ENCODE peak calls at places on chromosomes 7 and 10, in ten cellular contexts. One of them, this sample, is unnamed. For H3K36me3, the result is how much of the 10 kb centered on the place peaks cover.

GRCh38 chr7:17041324-17041723 is 159.5 kb upstream of the AGR3 start:
- DNase-seq in heart left ventricle: no peak
- DNase-seq in left ventricle myocardium inferior: no peak
- DNase-seq in thoracic aorta: no peak
- DNase-seq in gastrocnemius medialis: no peak
- DNase-seq in HCT116: no peak
- DNase-seq in Peyer's patch: no peak
- DNase-seq in fibroblast of lung: peak
- DNase-seq in hepatocyte: no peak
- DNase-seq in endodermal cell: no peak
- DNase-seq in this sample: no peak

GRCh38 chr7:22386865-22387264 is 29.9 kb upstream of the RAPGEF5 start:
- DNase-seq in heart left ventricle: no peak
- DNase-seq in left ventricle myocardium inferior: no peak
- DNase-seq in thoracic aorta: no peak
- DNase-seq in gastrocnemius medialis: no peak
- DNase-seq in HCT116: no peak
- DNase-seq in Peyer's patch: no peak
- DNase-seq in fibroblast of lung: no peak
- DNase-seq in hepatocyte: no peak
- DNase-seq in endodermal cell: no peak
- DNase-seq in this sample: no peak

GRCh38 chr7:34488766-34489165 is 169.3 kb upstream of the NPSR1 start:
- DNase-seq in heart left ventricle: no peak
- DNase-seq in left ventricle myocardium inferior: no peak
- DNase-seq in thoracic aorta: no peak
- DNase-seq in gastrocnemius medialis: no peak
- DNase-seq in HCT116: no peak
- DNase-seq in Peyer's patch: no peak
- DNase-seq in fibroblast of lung: no peak
- DNase-seq in hepatocyte: no peak
- DNase-seq in endodermal cell: peak
- DNase-seq in this sample: no peak

GRCh38 chr10:88428442-88428841 is 154.7 kb downstream of the RNLS start:
- DNase-seq in heart left ventricle: no peak
- DNase-seq in left ventricle myocardium inferior: no peak
- DNase-seq in thoracic aorta: no peak
- DNase-seq in gastrocnemius medialis: no peak
- DNase-seq in HCT116: peak
- DNase-seq in Peyer's patch: no peak
- DNase-seq in fibroblast of lung: peak
- DNase-seq in hepatocyte: no peak
- DNase-seq in endodermal cell: no peak
- DNase-seq in this sample: no peak

GRCh38 chr7:156640949-156641485 is 443 bp downstream of the RNF32 start:
- DNase-seq in heart left ventricle: no peak
- DNase-seq in left ventricle myocardium inferior: no peak
- DNase-seq in thoracic aorta: no peak
- DNase-seq in gastrocnemius medialis: no peak
- DNase-seq in HCT116: peak
- DNase-seq in Peyer's patch: no peak
- DNase-seq in fibroblast of lung: peak
- DNase-seq in hepatocyte: peak
- DNase-seq in endodermal cell: no peak
- DNase-seq in this sample: no peak

GRCh38 chr7:78261302-78261701 is 462.7 kb downstream of the PHTF2 start:
- DNase-seq in heart left ventricle: no peak
- DNase-seq in left ventricle myocardium inferior: no peak
- DNase-seq in thoracic aorta: no peak
- DNase-seq in gastrocnemius medialis: no peak
- DNase-seq in HCT116: no peak
- DNase-seq in Peyer's patch: no peak
- DNase-seq in fibroblast of lung: peak
- DNase-seq in hepatocyte: no peak
- DNase-seq in endodermal cell: no peak
- DNase-seq in this sample: no peak

GRCh38 chr7:48180981-48181380 is 9.7 kb downstream of the ABCA13 start:
- DNase-seq in heart left ventricle: no peak
- DNase-seq in left ventricle myocardium inferior: no peak
- DNase-seq in thoracic aorta: no peak
- DNase-seq in gastrocnemius medialis: no peak
- DNase-seq in HCT116: no peak
- DNase-seq in Peyer's patch: no peak
- DNase-seq in fibroblast of lung: peak
- DNase-seq in hepatocyte: no peak
- DNase-seq in endodermal cell: no peak
- DNase-seq in this sample: no peak

GRCh38 chr10:22713853-22714523 is 390 bp downstream of the PIP4K2A start:
- DNase-seq in heart left ventricle: peak
- DNase-seq in left ventricle myocardium inferior: peak
- DNase-seq in thoracic aorta: no peak
- DNase-seq in gastrocnemius medialis: no peak
- DNase-seq in HCT116: no peak
- DNase-seq in Peyer's patch: no peak
- DNase-seq in fibroblast of lung: peak
- DNase-seq in hepatocyte: peak
- DNase-seq in endodermal cell: peak
- DNase-seq in this sample: peak

GRCh38 chr7:131190146-131190545 is 137.5 kb upstream of the MKLN1 start:
- DNase-seq in heart left ventricle: no peak
- DNase-seq in left ventricle myocardium inferior: no peak
- DNase-seq in thoracic aorta: no peak
- DNase-seq in gastrocnemius medialis: peak
- DNase-seq in HCT116: no peak
- DNase-seq in Peyer's patch: no peak
- DNase-seq in fibroblast of lung: no peak
- DNase-seq in hepatocyte: peak
- DNase-seq in endodermal cell: peak
- DNase-seq in this sample: no peak

GRCh38 chr7:130150587-130150986 is 54.6 kb downstream of the TMEM209 start:
- DNase-seq in heart left ventricle: no peak
- DNase-seq in left ventricle myocardium inferior: no peak
- DNase-seq in thoracic aorta: no peak
- DNase-seq in gastrocnemius medialis: no peak
- DNase-seq in HCT116: no peak
- DNase-seq in Peyer's patch: no peak
- DNase-seq in fibroblast of lung: no peak
- DNase-seq in hepatocyte: no peak
- DNase-seq in endodermal cell: peak
- DNase-seq in this sample: no peak

GRCh38 chr7:17774248-17774647 is 166.0 kb downstream of the SNX13 start:
- DNase-seq in heart left ventricle: no peak
- DNase-seq in left ventricle myocardium inferior: no peak
- DNase-seq in thoracic aorta: no peak
- DNase-seq in gastrocnemius medialis: no peak
- DNase-seq in HCT116: no peak
- DNase-seq in Peyer's patch: no peak
- DNase-seq in fibroblast of lung: peak
- DNase-seq in hepatocyte: no peak
- DNase-seq in endodermal cell: no peak
- DNase-seq in this sample: no peak

GRCh38 chr10:95787447-95787846 is 31.5 kb downstream of the ENTPD1 start:
- DNase-seq in heart left ventricle: no peak
- DNase-seq in left ventricle myocardium inferior: no peak
- DNase-seq in thoracic aorta: no peak
- DNase-seq in gastrocnemius medialis: no peak
- DNase-seq in HCT116: no peak
- DNase-seq in Peyer's patch: no peak
- DNase-seq in fibroblast of lung: no peak
- DNase-seq in hepatocyte: no peak
- DNase-seq in endodermal cell: no peak
- DNase-seq in this sample: no peak

GRCh38 chr10:785539-786214 is 96.2 kb upstream of the DIP2C start:
- DNase-seq in heart left ventricle: peak
- DNase-seq in left ventricle myocardium inferior: no peak
- DNase-seq in thoracic aorta: no peak
- DNase-seq in gastrocnemius medialis: no peak
- DNase-seq in HCT116: no peak
- DNase-seq in Peyer's patch: no peak
- DNase-seq in fibroblast of lung: no peak
- DNase-seq in hepatocyte: no peak
- DNase-seq in endodermal cell: no peak
- DNase-seq in this sample: no peak

GRCh38 chr10:87945994-87946393 is 82.6 kb downstream of the PTEN start:
- DNase-seq in heart left ventricle: no peak
- DNase-seq in left ventricle myocardium inferior: no peak
- DNase-seq in thoracic aorta: no peak
- DNase-seq in gastrocnemius medialis: no peak
- DNase-seq in HCT116: no peak
- DNase-seq in Peyer's patch: no peak
- DNase-seq in fibroblast of lung: no peak
- DNase-seq in hepatocyte: no peak
- DNase-seq in endodermal cell: no peak
- DNase-seq in this sample: no peak

GRCh38 chr10:73161079-73161478 is 6.7 kb downstream of the ECD start:
- DNase-seq in heart left ventricle: no peak
- DNase-seq in left ventricle myocardium inferior: no peak
- DNase-seq in thoracic aorta: no peak
- DNase-seq in gastrocnemius medialis: no peak
- DNase-seq in HCT116: no peak
- DNase-seq in Peyer's patch: no peak
- DNase-seq in fibroblast of lung: no peak
- DNase-seq in hepatocyte: no peak
- DNase-seq in endodermal cell: no peak
- DNase-seq in this sample: no peak

GRCh38 chr10:73161662-73162061 is 6.1 kb downstream of the ECD start:
- DNase-seq in heart left ventricle: no peak
- DNase-seq in left ventricle myocardium inferior: no peak
- DNase-seq in thoracic aorta: no peak
- DNase-seq in gastrocnemius medialis: no peak
- DNase-seq in HCT116: no peak
- DNase-seq in Peyer's patch: no peak
- DNase-seq in fibroblast of lung: no peak
- DNase-seq in hepatocyte: no peak
- DNase-seq in endodermal cell: no peak
- DNase-seq in this sample: no peak

GRCh38 chr10:73159038-73159648 is 8.7 kb downstream of the ECD start:
- DNase-seq in heart left ventricle: peak
- DNase-seq in left ventricle myocardium inferior: no peak
- DNase-seq in thoracic aorta: no peak
- DNase-seq in gastrocnemius medialis: peak
- DNase-seq in HCT116: no peak
- DNase-seq in Peyer's patch: no peak
- DNase-seq in fibroblast of lung: peak
- DNase-seq in hepatocyte: peak
- DNase-seq in endodermal cell: peak
- DNase-seq in this sample: peak

GRCh38 chr10:73156054-73156453 is 11.8 kb downstream of the ECD start:
- DNase-seq in heart left ventricle: no peak
- DNase-seq in left ventricle myocardium inferior: no peak
- DNase-seq in thoracic aorta: no peak
- DNase-seq in gastrocnemius medialis: no peak
- DNase-seq in HCT116: no peak
- DNase-seq in Peyer's patch: no peak
- DNase-seq in fibroblast of lung: no peak
- DNase-seq in hepatocyte: no peak
- DNase-seq in endodermal cell: no peak
- DNase-seq in this sample: no peak
- H3K36me3 ChIP-seq in heart left ventricle: under half
- H3K36me3 ChIP-seq in left ventricle myocardium inferior: half or more
- H3K36me3 ChIP-seq in thoracic aorta: under half
- H3K36me3 ChIP-seq in gastrocnemius medialis: under half
- H3K36me3 ChIP-seq in HCT116: under half
- H3K36me3 ChIP-seq in Peyer's patch: under half
- H3K36me3 ChIP-seq in fibroblast of lung: under half
- H3K36me3 ChIP-seq in hepatocyte: under half
- H3K36me3 ChIP-seq in endodermal cell: half or more
- H3K36me3 ChIP-seq in this sample: half or more

GRCh38 chr7:126790763-126791162 is 462.0 kb downstream of the GRM8 start:
- DNase-seq in heart left ventricle: no peak
- DNase-seq in left ventricle myocardium inferior: no peak
- DNase-seq in thoracic aorta: no peak
- DNase-seq in gastrocnemius medialis: no peak
- DNase-seq in HCT116: no peak
- DNase-seq in Peyer's patch: no peak
- DNase-seq in fibroblast of lung: no peak
- DNase-seq in hepatocyte: no peak
- DNase-seq in endodermal cell: no peak
- DNase-seq in this sample: no peak
- TF ChIP-seq CTCF in heart left ventricle: no peak
- TF ChIP-seq CTCF in left ventricle myocardium inferior: no peak
- TF ChIP-seq CTCF in thoracic aorta: no peak
- TF ChIP-seq CTCF in gastrocnemius medialis: no peak
- TF ChIP-seq CTCF in HCT116: peak
- TF ChIP-seq CTCF in Peyer's patch: no peak
- TF ChIP-seq CTCF in fibroblast of lung: no peak
- TF ChIP-seq CTCF in hepatocyte: no peak
- TF ChIP-seq CTCF in endodermal cell: peak
- TF ChIP-seq CTCF in this sample: no peak

DNA sequence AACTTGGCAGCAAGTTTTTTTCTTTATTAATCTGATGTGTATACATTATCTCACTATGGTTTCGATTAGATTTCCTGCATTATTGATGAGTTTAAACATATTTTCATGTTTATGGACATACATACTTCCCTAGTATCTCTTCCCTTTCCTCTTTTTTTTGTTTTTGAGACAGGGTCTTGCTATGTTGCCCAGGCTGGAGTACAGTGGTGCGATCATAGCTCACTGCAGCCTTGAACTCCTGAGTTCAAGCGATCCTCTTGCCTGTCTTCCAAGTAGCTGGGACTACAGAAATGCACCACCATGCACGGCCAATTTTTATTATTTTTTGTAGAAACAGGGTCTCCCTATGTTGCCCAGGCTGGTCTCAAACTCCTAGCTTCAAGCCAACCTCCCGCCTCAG is 18.9 kb downstream of the BAZ1B start:
- DNase-seq in heart left ventricle: no peak
- DNase-seq in left ventricle myocardium inferior: no peak
- DNase-seq in thoracic aorta: no peak
- DNase-seq in gastrocnemius medialis: no peak
- DNase-seq in HCT116: no peak
- DNase-seq in Peyer's patch: no peak
- DNase-seq in fibroblast of lung: no peak
- DNase-seq in hepatocyte: no peak
- DNase-seq in endodermal cell: no peak
- DNase-seq in this sample: no peak
- H3K36me3 ChIP-seq in heart left ventricle: under half
- H3K36me3 ChIP-seq in left ventricle myocardium inferior: half or more
- H3K36me3 ChIP-seq in thoracic aorta: half or more
- H3K36me3 ChIP-seq in gastrocnemius medialis: half or more
- H3K36me3 ChIP-seq in HCT116: half or more
- H3K36me3 ChIP-seq in Peyer's patch: under half
- H3K36me3 ChIP-seq in fibroblast of lung: under half
- H3K36me3 ChIP-seq in hepatocyte: under half
- H3K36me3 ChIP-seq in endodermal cell: half or more
- H3K36me3 ChIP-seq in this sample: half or more

DNA sequence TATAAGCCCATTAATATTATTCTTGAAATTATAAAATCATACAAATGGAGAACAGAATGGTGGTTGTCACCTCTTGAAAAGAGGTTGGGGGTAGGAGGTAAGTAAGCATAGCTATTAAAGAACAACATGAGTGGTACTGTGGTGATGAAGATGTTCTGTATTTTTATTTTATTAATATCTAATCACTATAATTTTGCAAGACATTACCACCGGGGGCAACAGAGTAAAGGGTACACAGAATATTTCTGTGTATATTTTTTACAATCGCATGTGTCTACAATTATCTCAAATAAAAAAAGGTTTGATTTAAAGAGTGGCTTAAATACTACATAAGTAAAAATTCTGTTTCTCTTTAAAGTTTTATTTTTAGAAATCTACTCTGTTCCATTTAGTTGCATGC is 557.8 kb downstream of the NXPH1 start:
- DNase-seq in heart left ventricle: no peak
- DNase-seq in left ventricle myocardium inferior: no peak
- DNase-seq in thoracic aorta: no peak
- DNase-seq in gastrocnemius medialis: no peak
- DNase-seq in HCT116: no peak
- DNase-seq in Peyer's patch: no peak
- DNase-seq in fibroblast of lung: no peak
- DNase-seq in hepatocyte: no peak
- DNase-seq in endodermal cell: no peak
- DNase-seq in this sample: no peak
- TF ChIP-seq CTCF in heart left ventricle: no peak
- TF ChIP-seq CTCF in left ventricle myocardium inferior: no peak
- TF ChIP-seq CTCF in thoracic aorta: no peak
- TF ChIP-seq CTCF in gastrocnemius medialis: no peak
- TF ChIP-seq CTCF in HCT116: no peak
- TF ChIP-seq CTCF in Peyer's patch: no peak
- TF ChIP-seq CTCF in fibroblast of lung: no peak
- TF ChIP-seq CTCF in hepatocyte: no peak
- TF ChIP-seq CTCF in endodermal cell: peak
- TF ChIP-seq CTCF in this sample: no peak

This sample was measured in tibial artery.